ENCODE peak calls at places on chromosomes 2 and 18, in eight cellular contexts. J, C, V, I, Q, H, G and R are unnamed samples.

GRCh38 chr2:121236101-121236640 is 48.8 kb downstream of the TFCP2L1 start:
- DNase-seq in J (no peak), C (no peak), V (no peak), I (no peak), Q (no peak), H (no peak), G (no peak), R (no peak)

GRCh38 chr2:520663-521340 is 156.4 kb downstream of the TMEM18 start:
- DNase-seq in J (no peak), C (no peak), V (no peak), I (no peak), Q (no peak), H (no peak), G (no peak), R (no peak)

GRCh38 chr2:170394988-170395387 is 217.0 kb downstream of the MYO3B start:
- DNase-seq in J (no peak), C (peak), V (no peak), I (no peak), Q (no peak), H (no peak), G (no peak), R (no peak)

GRCh38 chr2:227703961-227704360 is 13.9 kb downstream of the SLC19A3 start:
- DNase-seq in J (no peak), C (peak), V (no peak), I (no peak), Q (no peak), H (no peak), G (no peak), R (no peak)

GRCh38 chr2:218896501-218897393 is 16.1 kb downstream of the WNT10A start:
- DNase-seq in J (no peak), C (peak), V (peak), I (peak), Q (peak), H (no peak), G (peak), R (peak)

GRCh38 chr2:9973691-9974090 is 22.2 kb downstream of the GRHL1 start:
- DNase-seq in J (no peak), C (no peak), V (no peak), I (no peak), Q (no peak), H (no peak), G (no peak), R (no peak)

GRCh38 chr2:128444816-128445532 is 126.3 kb upstream of the HS6ST1 start:
- DNase-seq in J (no peak), C (no peak), V (no peak), I (no peak), Q (no peak), H (no peak), G (no peak), R (no peak)

GRCh38 chr18:50429207-50429948 is 54.5 kb downstream of the SKA1 start:
- DNase-seq in J (no peak), C (peak), V (no peak), I (no peak), Q (no peak), H (no peak), G (peak), R (peak)

GRCh38 chr2:206558492-206558891 is 83.8 kb upstream of the FAM237A start:
- DNase-seq in J (no peak), C (no peak), V (no peak), I (no peak), Q (no peak), H (no peak), G (no peak), R (no peak)

GRCh38 chr2:109290887-109291675 is 162.1 kb downstream of the SH3RF3 start:
- DNase-seq in J (no peak), C (peak), V (no peak), I (no peak), Q (no peak), H (no peak), G (peak), R (no peak)

GRCh38 chr18:21264651-21265050 is 22.6 kb downstream of the GREB1L start:
- DNase-seq in J (no peak), C (no peak), V (no peak), I (no peak), Q (no peak), H (no peak), G (no peak), R (no peak)

GRCh38 chr2:74821177-74822124 is 12.5 kb upstream of the HK2 start:
- DNase-seq in J (no peak), C (no peak), V (no peak), I (no peak), Q (no peak), H (no peak), G (no peak), R (no peak)

GRCh38 chr18:76494541-76495403 is at the start of gene ZNF516:
- DNase-seq in J (peak), C (no peak), V (no peak), I (no peak), Q (no peak), H (no peak), G (peak), R (peak)

GRCh38 chr2:12726271-12726670 is 9.5 kb downstream of the TRIB2 start:
- DNase-seq in J (no peak), C (no peak), V (no peak), I (no peak), Q (no peak), H (no peak), G (no peak), R (peak)

GRCh38 chr2:154556607-154557006 is 141.9 kb upstream of the KCNJ3 start:
- DNase-seq in J (no peak), C (no peak), V (no peak), I (no peak), Q (no peak), H (no peak), G (no peak), R (no peak)

GRCh38 chr2:222451270-222451674 is 26.9 kb downstream of the SGPP2 start:
- DNase-seq in J (no peak), C (no peak), V (no peak), I (no peak), Q (no peak), H (no peak), G (no peak), R (no peak)

GRCh38 chr2:191521608-191522208 is 156.2 kb upstream of the NABP1 start:
- DNase-seq in J (no peak), C (no peak), V (no peak), I (no peak), Q (no peak), H (no peak), G (no peak), R (peak)

GRCh38 chr18:49677762-49678398 is 116.0 kb downstream of the LIPG start:
- DNase-seq in J (peak), C (no peak), V (no peak), I (no peak), Q (no peak), H (no peak), G (no peak), R (peak)

GRCh38 chr2:130391058-130391871 is 35.4 kb downstream of the PTPN18 start:
- DNase-seq in J (peak), C (peak), V (peak), I (peak), Q (no peak), H (peak), G (peak), R (peak)

GRCh38 chr2:109238580-109238979 is 109.6 kb downstream of the SH3RF3 start:
- DNase-seq in J (no peak), C (no peak), V (no peak), I (no peak), Q (no peak), H (peak), G (no peak), R (peak)

GRCh38 chr2:235724964-235725603 is 231.2 kb downstream of the AGAP1 start:
- DNase-seq in J (no peak), C (no peak), V (no peak), I (no peak), Q (no peak), H (no peak), G (no peak), R (no peak)

GRCh38 chr18:23641937-23642666 is 20.6 kb downstream of the ANKRD29 start:
- DNase-seq in J (no peak), C (no peak), V (no peak), I (no peak), Q (no peak), H (no peak), G (no peak), R (no peak)

GRCh38 chr18:77765468-77765867 is 515.8 kb downstream of the GALR1 start:
- DNase-seq in J (peak), C (peak), V (no peak), I (no peak), Q (no peak), H (no peak), G (peak), R (peak)

GRCh38 chr18:12543697-12544096 is 114.2 kb downstream of the SPIRE1 start:
- DNase-seq in J (no peak), C (no peak), V (no peak), I (no peak), Q (no peak), H (no peak), G (no peak), R (no peak)

GRCh38 chr2:175030380-175031271 is 25.4 kb upstream of the CHN1 start:
- DNase-seq in J (peak), C (peak), V (no peak), I (no peak), Q (no peak), H (no peak), G (peak), R (peak)

GRCh38 chr2:178301595-178302324 is 107.4 kb downstream of the OSBPL6 start:
- DNase-seq in J (no peak), C (peak), V (no peak), I (no peak), Q (no peak), H (no peak), G (no peak), R (no peak)

GRCh38 chr2:237097326-237097910 is 11.7 kb downstream of the COPS8 start:
- DNase-seq in J (no peak), C (no peak), V (no peak), I (no peak), Q (no peak), H (no peak), G (no peak), R (no peak)

GRCh38 chr2:168404764-168405163 is 51.3 kb upstream of the CERS6 start:
- DNase-seq in J (no peak), C (no peak), V (no peak), I (no peak), Q (no peak), H (no peak), G (no peak), R (no peak)

GRCh38 chr2:239168575-239168974 is 232.2 kb downstream of the HDAC4 start:
- DNase-seq in J (no peak), C (no peak), V (no peak), I (no peak), Q (no peak), H (no peak), G (no peak), R (no peak)

GRCh38 chr2:18104583-18105224 is 226.2 kb downstream of the KCNS3 start:
- DNase-seq in J (no peak), C (no peak), V (no peak), I (no peak), Q (no peak), H (no peak), G (no peak), R (no peak)

GRCh38 chr2:236879416-236879963 is 206.2 kb upstream of the COPS8 start:
- DNase-seq in J (no peak), C (no peak), V (no peak), I (no peak), Q (no peak), H (no peak), G (no peak), R (no peak)

GRCh38 chr2:110931648-110932047 is 189.1 kb upstream of the BCL2L11 start:
- DNase-seq in J (no peak), C (no peak), V (no peak), I (no peak), Q (no peak), H (peak), G (no peak), R (no peak)

GRCh38 chr18:59787998-59788875 is 91.0 kb upstream of the CCBE1 start:
- DNase-seq in J (no peak), C (no peak), V (no peak), I (no peak), Q (no peak), H (peak), G (no peak), R (no peak)

GRCh38 chr2:11250400-11251277 is 93.8 kb downstream of the ROCK2 start:
- DNase-seq in J (no peak), C (no peak), V (no peak), I (no peak), Q (no peak), H (no peak), G (no peak), R (no peak)